ENCODE peak calls at places on chromosome 3, in seven cellular contexts. X is cardiac muscle cell, K is foreskin keratinocyte, I is GM12878, P is MM.1S, Y is tibial artery, E is neural progenitor cell. T is an unnamed sample.

GRCh38 chr3:147405552-147406254 is 640 bp downstream of the ZIC4 start:
- DNase-seq in X (no peak), K (no peak), Y (no peak), E (peak; percentile 48), P (no peak), I (no peak), T (no peak)

GRCh38 chr3:99663981-99664380 is 25.6 kb downstream of the COL8A1 start:
- DNase-seq in K (no peak), P (no peak), X (no peak), I (no peak), E (no peak), Y (no peak), T (no peak)

GRCh38 chr3:32430900-32431299 is 39.2 kb downstream of the CMTM7 start:
- DNase-seq in E (no peak), Y (no peak), P (no peak), I (no peak), X (no peak), K (no peak), T (no peak)

GRCh38 chr3:184242297-184242685 is 6.5 kb downstream of the ALG3 start:
- DNase-seq in P (no peak), I (no peak), E (no peak), Y (no peak), X (no peak), K (no peak), T (no peak)

GRCh38 chr3:128435058-128435457 is 31.6 kb downstream of the DNAJB8 start:
- DNase-seq in Y (no peak), K (no peak), I (no peak), P (no peak), X (no peak), E (peak; percentile 49), T (no peak)

GRCh38 chr3:131555456-131555855 is 52.7 kb upstream of the MRPL3 start:
- DNase-seq in K (no peak), I (no peak), P (no peak), Y (no peak), X (no peak), E (no peak), T (no peak)

GRCh38 chr3:196122021-196122687 is 40.3 kb upstream of the TFRC start:
- DNase-seq in X (no peak), K (no peak), Y (no peak), E (no peak), I (no peak), P (no peak), T (no peak)

GRCh38 chr3:58094657-58095056 is 86.4 kb downstream of the FLNB start:
- DNase-seq in K (no peak), I (no peak), Y (no peak), E (no peak), P (no peak), X (no peak), T (no peak)

GRCh38 chr3:192727032-192727847 is at the start of gene FGF12:
- DNase-seq in K (peak; percentile 27), Y (no peak), I (no peak), P (peak; percentile 96), X (peak; percentile 89), E (peak; percentile 96), T (peak; percentile 79)

GRCh38 chr3:45145681-45146614 is at the start of gene CDCP1:
- DNase-seq in K (peak; percentile 73), X (no peak), E (peak; percentile 36), P (no peak), I (no peak), Y (no peak), T (peak; percentile 72)

GRCh38 chr3:178551916-178552321 is 15.7 kb downstream of the KCNMB2 start:
- DNase-seq in X (no peak), I (no peak), P (no peak), Y (no peak), K (no peak), E (no peak), T (no peak)

GRCh38 chr3:148902173-148902791 is 37.2 kb downstream of the CPA3 start:
- DNase-seq in P (no peak), X (no peak), E (no peak), I (no peak), Y (no peak), K (peak; percentile 19), T (peak; percentile 6)

GRCh38 chr3:99319961-99320360 is 318.4 kb upstream of the COL8A1 start:
- DNase-seq in Y (no peak), X (no peak), P (no peak), K (peak; percentile 57), I (no peak), E (no peak), T (peak; percentile 30)

GRCh38 chr3:51621091-51621892 is 49.8 kb upstream of the TEX264 start:
- DNase-seq in Y (no peak), E (no peak), I (no peak), K (peak; percentile 64), X (no peak), P (no peak), T (no peak)

GRCh38 chr3:4633078-4634004 is 140.2 kb downstream of the ITPR1 start:
- DNase-seq in E (peak; percentile 62), Y (no peak), X (peak; percentile 66), P (peak; percentile 49), K (peak; percentile 50), I (peak; percentile 30), T (peak; percentile 43)

GRCh38 chr3:30694668-30695067 is 88.3 kb downstream of the TGFBR2 start:
- DNase-seq in Y (no peak), I (no peak), X (no peak), K (no peak), P (no peak), E (no peak), T (no peak)

GRCh38 chr3:101084404-101084803 is 91.2 kb upstream of the ABI3BP start:
- DNase-seq in I (no peak), Y (no peak), X (no peak), P (no peak), E (no peak), K (no peak), T (no peak)

GRCh38 chr3:30538787-30539186 is 67.6 kb upstream of the TGFBR2 start:
- DNase-seq in I (no peak), K (peak; percentile 96), E (no peak), X (no peak), P (no peak), Y (no peak), T (peak; percentile 75)

DNA sequence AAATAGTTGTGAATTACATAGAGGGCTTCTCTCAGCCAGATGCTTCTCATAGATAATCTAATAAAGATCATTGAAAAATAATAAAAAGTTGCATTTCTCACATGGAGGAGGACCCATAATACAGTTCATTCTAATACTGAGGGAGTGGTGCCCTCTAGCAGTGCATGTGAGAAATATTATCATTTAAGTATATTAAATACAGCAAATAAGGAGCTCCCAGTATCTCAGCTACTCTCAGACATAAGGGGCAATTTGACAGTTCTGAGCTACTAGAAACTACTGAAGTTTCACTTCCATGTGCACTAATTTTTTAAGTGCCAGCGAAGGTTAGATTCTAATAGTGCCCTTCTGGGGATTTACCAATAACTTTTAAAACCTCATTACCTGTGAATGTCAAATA is 188.3 kb downstream of the IL5RA start:
- DNase-seq in K (peak; percentile 1), P (peak; percentile 59), X (peak; percentile 38), I (peak; percentile 24), E (peak; percentile 21), Y (no peak), T (no peak)
- TF ChIP-seq CTCF in K (peak; percentile 41), P (peak; percentile 33), X (peak; percentile 18), I (peak; percentile 32), E (peak; percentile 57), Y (peak; percentile 29), T (no peak)

GRCh38 chr3:188747487-188747886 is 424.3 kb upstream of the TPRG1 start:
- DNase-seq in I (no peak), E (no peak), X (no peak), K (no peak), P (no peak), Y (no peak), T (no peak)

GRCh38 chr3:188750625-188751024 is 421.1 kb upstream of the TPRG1 start:
- DNase-seq in Y (no peak), P (no peak), I (no peak), E (no peak), X (no peak), K (no peak), T (no peak)

GRCh38 chr3:188749830-188750229 is 421.9 kb upstream of the TPRG1 start:
- DNase-seq in K (no peak), X (no peak), E (no peak), Y (no peak), I (no peak), P (no peak), T (no peak)

GRCh38 chr3:188746291-188746783 is 425.4 kb upstream of the TPRG1 start:
- DNase-seq in I (no peak), P (no peak), Y (no peak), K (no peak), X (no peak), E (no peak), T (no peak)

GRCh38 chr3:188749010-188749617 is 422.7 kb upstream of the TPRG1 start:
- DNase-seq in E (peak; percentile 77), P (peak; percentile 63), Y (no peak), I (no peak), X (peak; percentile 18), K (peak; percentile 7), T (no peak)
- TF ChIP-seq CTCF in E (peak; percentile 77), P (peak; percentile 81), Y (no peak), I (peak; percentile 89), X (peak; percentile 37), K (peak; percentile 72), T (peak; percentile 18)

GRCh38 chr3:113695426-113695817 is 1.0 kb downstream of the USF3 start:
- DNase-seq in P (no peak), X (peak; percentile 4), K (peak; percentile 2), Y (no peak), I (no peak), E (no peak), T (peak; percentile 11)

GRCh38 chr3:113697192-113698090 is 999 bp upstream of the USF3 start:
- DNase-seq in K (peak; percentile 38), I (no peak), Y (no peak), X (peak; percentile 53), P (peak; percentile 34), E (peak; percentile 27), T (peak; percentile 29)

GRCh38 chr3:113698213-113698742 is 1.8 kb upstream of the USF3 start:
- DNase-seq in E (no peak), P (no peak), X (no peak), Y (no peak), K (no peak), I (no peak), T (no peak)

GRCh38 chr3:113695818-113696645 is at the start of gene USF3:
- DNase-seq in X (peak; percentile 77), K (peak; percentile 38), I (peak; percentile 30), P (peak; percentile 79), E (no peak), Y (peak; percentile 59), T (peak; percentile 87)

DNA sequence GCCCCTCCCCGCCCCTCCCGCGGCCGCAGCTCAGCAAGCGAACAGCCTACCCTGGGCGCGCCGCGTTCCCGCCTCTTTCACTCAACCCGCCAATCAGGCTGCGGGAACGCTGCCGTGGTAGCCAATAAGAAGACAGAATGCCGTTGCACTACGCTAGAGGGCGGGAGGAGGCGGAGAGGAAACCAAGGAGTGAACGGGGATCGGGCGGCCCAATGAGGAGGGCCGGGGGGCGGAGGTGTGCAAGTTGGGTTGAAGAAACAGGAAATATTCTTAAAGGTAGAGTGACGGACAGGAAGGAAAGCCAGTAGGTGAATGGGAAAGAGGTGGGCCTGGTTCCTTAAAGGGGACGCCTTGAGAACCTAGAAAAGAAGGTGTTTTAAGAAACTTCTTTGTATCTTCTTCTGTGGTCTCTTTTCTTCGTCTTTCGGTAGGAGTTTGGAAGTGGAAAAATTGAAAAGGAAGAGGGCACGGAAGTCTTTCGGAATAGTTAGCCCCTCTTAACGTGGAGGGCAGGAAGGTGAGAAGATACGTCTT is 283 bp upstream of the USF3 start:
- DNase-seq in X (peak; percentile 99), I (peak; percentile 98), Y (peak; percentile 100), P (peak; percentile 99), K (peak; percentile 99), E (peak; percentile 99), T (peak; percentile 99)
- TF ChIP-seq CTCF in X (no peak), I (no peak), Y (no peak), P (no peak), K (peak; percentile 33), E (peak; percentile 22), T (no peak)

GRCh38 chr3:42052867-42053351 is 38.2 kb upstream of the TRAK1 start:
- DNase-seq in P (no peak), I (no peak), E (peak; percentile 34), Y (no peak), K (no peak), X (no peak), T (no peak)
- TF ChIP-seq CTCF in P (no peak), I (no peak), E (no peak), Y (no peak), K (no peak), X (peak; percentile 4), T (no peak)